ENCODE peak calls at places on chromosomes 1 and 21, in seven cellular contexts. T is nephron progenitor cell, F is AG10803, I is SK-N-DZ, D is nucleus accumbens, N is endothelial cell, H is NCI-H2107. W is an unnamed sample.

GRCh38 chr1:48776400-48777218 is at the start of gene BEND5:
- DNase-seq in N (peak), T (peak), I (peak), H (peak), F (no peak), D (peak), W (no peak)

GRCh38 chr21:29208666-29209059 is 78.2 kb downstream of the MAP3K7CL start:
- DNase-seq in H (no peak), D (no peak), I (no peak), F (peak), N (no peak), T (no peak), W (peak)

GRCh38 chr1:112054504-112054903 is 65.0 kb upstream of the KCND3 start:
- DNase-seq in I (no peak), F (no peak), T (no peak), H (no peak), D (no peak), N (no peak), W (peak)

GRCh38 chr1:203093754-203094410 is 8.1 kb upstream of the MYOG start:
- DNase-seq in N (no peak), D (no peak), T (no peak), I (no peak), F (no peak), H (no peak), W (peak)

GRCh38 chr1:119797137-119797536 is 14.1 kb downstream of the REG4 start:
- DNase-seq in I (no peak), H (no peak), D (no peak), N (no peak), T (no peak), F (no peak), W (no peak)

GRCh38 chr1:23376890-23377811 is 7.5 kb upstream of the ZNF436 start:
- DNase-seq in D (no peak), T (no peak), N (no peak), F (peak), I (no peak), H (no peak), W (peak)

GRCh38 chr1:186577201-186577600 is 103.0 kb downstream of the PTGS2 start:
- DNase-seq in D (no peak), I (no peak), H (no peak), T (no peak), N (no peak), F (no peak), W (no peak)

GRCh38 chr21:16551101-16551695 is 821.4 kb downstream of the USP25 start:
- DNase-seq in T (no peak), I (no peak), N (no peak), D (no peak), F (no peak), H (no peak), W (no peak)

GRCh38 chr1:116255486-116255885 is 117.6 kb upstream of the ATP1A1 start:
- DNase-seq in F (no peak), I (no peak), N (no peak), T (no peak), H (no peak), D (no peak), W (no peak)

W was measured in EH.